ENCODE peak calls at places on chromosomes 12 and 14, in five cellular contexts. One of them, this sample, is unnamed.

GRCh38 chr14:87810711-87811110 is 182.3 kb downstream of the GALC start:
- DNase-seq in cardiac muscle cell: peak
- DNase-seq in GM23338: no peak
- DNase-seq in kidney: no peak
- DNase-seq in BJ: no peak
- DNase-seq in this sample: no peak

GRCh38 chr12:103966736-103967135 is 1.1 kb downstream of the TDG start:
- DNase-seq in BJ: no peak
- DNase-seq in cardiac muscle cell: peak
- DNase-seq in kidney: no peak
- DNase-seq in GM23338: no peak
- DNase-seq in this sample: no peak

GRCh38 chr12:1927051-1927680 is 8.7 kb upstream of the CACNA2D4 start:
- DNase-seq in kidney: no peak
- DNase-seq in BJ: no peak
- DNase-seq in cardiac muscle cell: no peak
- DNase-seq in GM23338: no peak
- DNase-seq in this sample: no peak

GRCh38 chr12:115203661-115204060 is 519.7 kb upstream of the TBX3 start:
- DNase-seq in cardiac muscle cell: no peak
- DNase-seq in GM23338: no peak
- DNase-seq in BJ: no peak
- DNase-seq in kidney: no peak
- DNase-seq in this sample: peak

GRCh38 chr12:15796493-15797141 is 7.4 kb upstream of the EPS8 start:
- DNase-seq in GM23338: no peak
- DNase-seq in BJ: no peak
- DNase-seq in cardiac muscle cell: no peak
- DNase-seq in kidney: peak
- DNase-seq in this sample: no peak

GRCh38 chr12:112111931-112112330 is 3.3 kb upstream of the NAA25 start:
- DNase-seq in BJ: no peak
- DNase-seq in GM23338: no peak
- DNase-seq in kidney: no peak
- DNase-seq in cardiac muscle cell: no peak
- DNase-seq in this sample: no peak

GRCh38 chr12:98126637-98127335 is 388.6 kb upstream of the TMPO start:
- DNase-seq in kidney: no peak
- DNase-seq in GM23338: no peak
- DNase-seq in BJ: no peak
- DNase-seq in cardiac muscle cell: no peak
- DNase-seq in this sample: no peak

GRCh38 chr14:93160353-93160801 is 24.3 kb downstream of the MOAP1 start:
- DNase-seq in cardiac muscle cell: peak
- DNase-seq in BJ: no peak
- DNase-seq in GM23338: peak
- DNase-seq in kidney: peak
- DNase-seq in this sample: no peak

GRCh38 chr12:120997448-120997847 is 18.8 kb downstream of the C12orf43 start:
- DNase-seq in BJ: no peak
- DNase-seq in kidney: no peak
- DNase-seq in cardiac muscle cell: no peak
- DNase-seq in GM23338: no peak
- DNase-seq in this sample: no peak

GRCh38 chr12:124379379-124379937 is 84.6 kb downstream of the RFLNA start:
- DNase-seq in cardiac muscle cell: no peak
- DNase-seq in GM23338: no peak
- DNase-seq in kidney: no peak
- DNase-seq in BJ: no peak
- DNase-seq in this sample: no peak

GRCh38 chr14:50001999-50002925 is 109.4 kb downstream of the ARF6 start:
- DNase-seq in kidney: peak
- DNase-seq in BJ: no peak
- DNase-seq in cardiac muscle cell: no peak
- DNase-seq in GM23338: peak
- DNase-seq in this sample: no peak

GRCh38 chr14:97723834-97724770 is 926.9 kb downstream of the VRK1 start:
- DNase-seq in cardiac muscle cell: no peak
- DNase-seq in BJ: no peak
- DNase-seq in GM23338: no peak
- DNase-seq in kidney: no peak
- DNase-seq in this sample: no peak

GRCh38 chr12:27331299-27331926 is 1.2 kb upstream of the BMAL2 start:
- DNase-seq in BJ: peak
- DNase-seq in kidney: no peak
- DNase-seq in GM23338: no peak
- DNase-seq in cardiac muscle cell: no peak
- DNase-seq in this sample: peak

GRCh38 chr14:51138353-51139103 is 43.6 kb upstream of the TRIM9 start:
- DNase-seq in kidney: no peak
- DNase-seq in cardiac muscle cell: no peak
- DNase-seq in BJ: no peak
- DNase-seq in GM23338: peak
- DNase-seq in this sample: no peak

GRCh38 chr12:13913371-13913770 is 68.0 kb downstream of the GRIN2B start:
- DNase-seq in BJ: no peak
- DNase-seq in cardiac muscle cell: no peak
- DNase-seq in kidney: no peak
- DNase-seq in GM23338: no peak
- DNase-seq in this sample: no peak

GRCh38 chr12:70571705-70572269 is 65.4 kb downstream of the PTPRB start:
- DNase-seq in kidney: no peak
- DNase-seq in cardiac muscle cell: no peak
- DNase-seq in BJ: no peak
- DNase-seq in GM23338: no peak
- DNase-seq in this sample: no peak

DNA sequence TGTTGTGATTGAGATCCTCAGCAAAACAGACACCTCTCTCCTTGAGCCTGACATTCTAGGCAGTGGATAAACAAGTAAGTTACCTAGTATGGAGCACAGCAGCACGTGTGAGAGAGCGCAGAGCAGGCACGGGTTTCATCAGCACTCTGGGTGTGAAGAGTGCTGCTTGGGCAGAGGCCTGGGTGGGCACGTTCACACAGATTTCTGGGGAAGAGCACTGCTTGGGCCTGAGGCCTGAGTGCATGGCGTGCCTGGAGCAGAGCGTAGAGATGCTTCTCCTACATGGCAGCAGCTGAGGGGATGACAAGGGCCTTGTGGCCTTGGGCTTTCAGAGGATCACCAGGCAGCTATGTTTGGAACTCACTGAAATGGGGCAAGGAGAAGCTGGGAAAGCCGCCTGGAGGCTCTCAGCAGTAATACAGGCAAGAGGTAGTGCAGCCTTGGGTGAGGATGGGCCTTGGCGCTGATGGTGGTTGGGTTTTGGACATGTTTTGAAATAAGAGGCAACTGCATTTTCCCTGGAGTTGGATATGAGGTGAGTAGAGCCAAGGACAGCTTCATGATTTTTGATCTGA is 17.6 kb downstream of the CKB start:
- DNase-seq in GM23338: peak
- DNase-seq in kidney: peak
- DNase-seq in cardiac muscle cell: no peak
- DNase-seq in BJ: no peak
- DNase-seq in this sample: no peak
- TF ChIP-seq CTCF in GM23338: peak
- TF ChIP-seq CTCF in kidney: no peak
- TF ChIP-seq CTCF in cardiac muscle cell: no peak
- TF ChIP-seq CTCF in BJ: no peak
- TF ChIP-seq CTCF in this sample: peak

GRCh38 chr14:22865424-22866215 is 5.9 kb upstream of the LRP10 start:
- DNase-seq in cardiac muscle cell: no peak
- DNase-seq in kidney: peak
- DNase-seq in GM23338: peak
- DNase-seq in BJ: no peak
- DNase-seq in this sample: no peak
- TF ChIP-seq CTCF in cardiac muscle cell: peak
- TF ChIP-seq CTCF in kidney: no peak
- TF ChIP-seq CTCF in GM23338: peak
- TF ChIP-seq CTCF in BJ: no peak
- TF ChIP-seq CTCF in this sample: no peak

GRCh38 chr14:37623971-37624370 is 28.5 kb downstream of the TTC6 start:
- DNase-seq in kidney: no peak
- DNase-seq in BJ: no peak
- DNase-seq in cardiac muscle cell: no peak
- DNase-seq in GM23338: no peak
- DNase-seq in this sample: no peak

GRCh38 chr14:37625597-37626595 is 30.5 kb downstream of the TTC6 start:
- DNase-seq in BJ: no peak
- DNase-seq in cardiac muscle cell: no peak
- DNase-seq in GM23338: no peak
- DNase-seq in kidney: no peak
- DNase-seq in this sample: no peak

GRCh38 chr14:37620856-37621255 is 25.4 kb downstream of the TTC6 start:
- DNase-seq in GM23338: no peak
- DNase-seq in kidney: no peak
- DNase-seq in cardiac muscle cell: no peak
- DNase-seq in BJ: no peak
- DNase-seq in this sample: no peak

GRCh38 chr14:37623552-37623951 is 28.1 kb downstream of the TTC6 start:
- DNase-seq in cardiac muscle cell: no peak
- DNase-seq in kidney: no peak
- DNase-seq in BJ: peak
- DNase-seq in GM23338: no peak
- DNase-seq in this sample: no peak

GRCh38 chr14:37622231-37622923 is 26.9 kb downstream of the TTC6 start:
- DNase-seq in kidney: peak
- DNase-seq in cardiac muscle cell: peak
- DNase-seq in BJ: no peak
- DNase-seq in GM23338: peak
- DNase-seq in this sample: no peak
- TF ChIP-seq CTCF in kidney: no peak
- TF ChIP-seq CTCF in cardiac muscle cell: peak
- TF ChIP-seq CTCF in BJ: peak
- TF ChIP-seq CTCF in GM23338: no peak
- TF ChIP-seq CTCF in this sample: no peak

GRCh38 chr14:90193925-90194324 is 62.4 kb upstream of the PSMC1 start:
- DNase-seq in GM23338: peak
- DNase-seq in kidney: no peak
- DNase-seq in cardiac muscle cell: no peak
- DNase-seq in BJ: no peak
- DNase-seq in this sample: no peak
- TF ChIP-seq CTCF in GM23338: peak
- TF ChIP-seq CTCF in kidney: no peak
- TF ChIP-seq CTCF in cardiac muscle cell: peak
- TF ChIP-seq CTCF in BJ: peak
- TF ChIP-seq CTCF in this sample: peak

DNA sequence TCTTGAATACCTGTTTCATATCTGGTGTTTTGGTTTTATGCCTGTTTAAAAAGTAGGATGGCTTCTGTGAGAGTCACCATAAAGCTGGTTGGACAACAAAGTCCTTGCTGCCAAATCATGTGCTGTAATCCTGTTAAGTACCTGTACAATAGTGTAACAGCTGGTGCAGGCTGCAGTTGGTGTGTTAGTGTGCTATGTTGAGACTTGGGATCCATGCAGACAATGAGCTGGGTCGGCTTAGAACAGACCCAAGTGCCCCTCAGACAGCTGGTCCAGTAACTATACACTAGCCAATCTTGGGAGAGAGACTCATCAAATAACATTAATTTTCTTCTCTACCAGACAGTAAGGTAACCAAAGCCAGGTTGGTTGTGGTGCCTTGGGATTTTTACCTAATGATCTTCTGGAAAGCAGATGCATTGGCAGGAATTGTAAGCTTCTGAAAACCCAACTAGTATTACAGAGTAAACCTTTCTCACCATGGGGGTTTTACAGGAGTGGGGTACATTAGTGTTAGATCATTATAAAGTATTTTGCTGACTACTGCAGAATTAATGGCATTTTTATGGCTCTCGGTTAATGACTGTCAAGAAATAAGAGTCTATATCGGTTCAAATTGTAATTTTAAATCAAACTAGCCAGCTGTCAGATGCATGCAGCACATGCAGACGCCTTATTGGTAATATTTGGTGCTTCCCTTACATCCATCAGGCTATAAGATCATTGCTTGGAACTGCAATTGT is 231.2 kb downstream of the PDZRN4 start:
- DNase-seq in kidney: no peak
- DNase-seq in GM23338: no peak
- DNase-seq in BJ: no peak
- DNase-seq in cardiac muscle cell: no peak
- DNase-seq in this sample: no peak
- TF ChIP-seq CTCF in kidney: no peak
- TF ChIP-seq CTCF in GM23338: no peak
- TF ChIP-seq CTCF in BJ: no peak
- TF ChIP-seq CTCF in cardiac muscle cell: no peak
- TF ChIP-seq CTCF in this sample: no peak

DNA sequence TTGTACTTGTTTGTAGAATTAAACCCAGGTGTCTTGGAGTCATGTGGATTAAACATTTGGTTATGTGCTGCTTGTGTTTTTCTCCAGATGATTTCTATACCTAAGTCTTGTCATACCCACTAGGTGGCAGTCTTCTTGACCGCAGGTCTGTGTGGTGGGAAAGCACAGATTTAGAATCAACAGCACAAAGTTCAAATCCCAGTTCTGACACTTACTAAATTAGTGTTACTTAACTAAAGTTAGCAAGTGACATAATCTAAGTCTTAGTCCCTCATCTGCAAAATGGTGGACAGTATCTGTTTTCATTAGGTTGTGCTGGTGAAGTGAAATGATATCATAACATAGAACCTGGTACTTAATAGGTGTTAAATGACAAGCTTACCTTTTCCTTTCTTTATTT is 151.0 kb upstream of the ARHGAP5 start:
- DNase-seq in cardiac muscle cell: peak
- DNase-seq in BJ: no peak
- DNase-seq in kidney: no peak
- DNase-seq in GM23338: peak
- DNase-seq in this sample: no peak
- TF ChIP-seq CTCF in cardiac muscle cell: peak
- TF ChIP-seq CTCF in BJ: peak
- TF ChIP-seq CTCF in kidney: peak
- TF ChIP-seq CTCF in GM23338: peak
- TF ChIP-seq CTCF in this sample: peak

This sample was measured in AG04450.